ENCODE peak calls at places on chromosomes 3 and 15, in four cellular contexts. J is stimulated activated CD4-positive, alpha-beta T cell treated with anti-CD3 and anti-CD28 coated beads, Interleukin-2, amount 100 ng/mL, for 24 hours; A is NCI-H1105 treated with DMSO at 0.1 percent for 48 hours; R is progenitor cell of endocrine pancreas. M is an unnamed sample.

GRCh38 chr3:41117398-41117870 is 81.9 kb upstream of the CTNNB1 start:
- DNase-seq in A (peak; percentile 15), R (no peak), J (peak; percentile 85), M (no peak)

GRCh38 chr3:59812778-59813558 is 763.1 kb upstream of the CFAP20DC start:
- DNase-seq in J (no peak), R (no peak), A (no peak), M (no peak)

GRCh38 chr3:43343778-43344177 is 57.4 kb downstream of the SNRK start:
- DNase-seq in J (no peak), R (no peak), A (no peak), M (no peak)

GRCh38 chr3:85360742-85361387 is 402.1 kb downstream of the CADM2 start:
- DNase-seq in A (peak; percentile 45), J (peak; percentile 2), R (peak; percentile 35), M (peak; percentile 60)

GRCh38 chr3:161913786-161914389 is 417.3 kb downstream of the OTOL1 start:
- DNase-seq in J (no peak), A (no peak), R (no peak), M (no peak)

GRCh38 chr3:25143356-25143704 is 284.7 kb upstream of the RARB start:
- DNase-seq in R (no peak), J (no peak), A (no peak), M (no peak)

GRCh38 chr15:66287461-66288055 is 5.8 kb upstream of the DIS3L start:
- DNase-seq in R (no peak), J (no peak), A (peak; percentile 82), M (no peak)

GRCh38 chr3:67123914-67124313 is 125.8 kb downstream of the KBTBD8 start:
- DNase-seq in A (no peak), J (no peak), R (no peak), M (no peak)

GRCh38 chr15:48936666-48937065 is 27.1 kb downstream of the SHC4 start:
- DNase-seq in J (no peak), A (no peak), R (no peak), M (no peak)

GRCh38 chr3:53009826-53010539 is 35.9 kb downstream of the SFMBT1 start:
- DNase-seq in J (no peak), R (no peak), A (no peak), M (no peak)

GRCh38 chr15:39504812-39505211 is 76.1 kb upstream of the THBS1 start:
- DNase-seq in R (no peak), J (no peak), A (no peak), M (no peak)

GRCh38 chr3:107963581-107963980 is 127.2 kb downstream of the CD47 start:
- DNase-seq in R (no peak), A (no peak), J (no peak), M (no peak)

GRCh38 chr3:18428036-18428435 is 2.9 kb upstream of the SATB1 start:
- DNase-seq in J (no peak), R (no peak), A (no peak), M (no peak)

GRCh38 chr3:140053011-140053702 is 118.2 kb downstream of the CLSTN2 start:
- DNase-seq in A (no peak), J (no peak), R (no peak), M (peak; percentile 29)

GRCh38 chr3:65894679-65895078 is 144.0 kb downstream of the MAGI1 start:
- DNase-seq in R (no peak), A (no peak), J (no peak), M (no peak)

GRCh38 chr15:100020181-100020580 is 286.9 kb upstream of the LYSMD4 start:
- DNase-seq in J (no peak), R (no peak), A (no peak), M (peak; percentile 19)

GRCh38 chr3:136283627-136284026 is 33.5 kb downstream of the PCCB start:
- DNase-seq in R (no peak), A (no peak), J (no peak), M (no peak)

GRCh38 chr3:126883241-126883640 is 99.7 kb upstream of the PLXNA1 start:
- DNase-seq in A (no peak), R (no peak), J (no peak), M (no peak)

GRCh38 chr3:179410317-179410716 is 41.0 kb downstream of the GNB4 start:
- DNase-seq in A (no peak), J (no peak), R (no peak), M (no peak)

GRCh38 chr3:46922871-46923558 is 45.5 kb downstream of the PTH1R start:
- DNase-seq in R (no peak), J (no peak), A (no peak), M (peak; percentile 2)

GRCh38 chr15:35290301-35290721 is 205.2 kb upstream of the NANOGP8 start:
- DNase-seq in R (no peak), J (no peak), A (peak; percentile 2), M (no peak)

GRCh38 chr3:147267431-147267830 is 138.9 kb downstream of the ZIC4 start:
- DNase-seq in R (no peak), J (no peak), A (no peak), M (no peak)

GRCh38 chr15:33154366-33155166 is 39.9 kb downstream of the FMN1 start:
- DNase-seq in R (no peak), A (no peak), J (no peak), M (no peak)

GRCh38 chr3:70042683-70043082 is 43.1 kb downstream of the SAMMSON start:
- DNase-seq in R (no peak), J (no peak), A (no peak), M (no peak)

GRCh38 chr3:18739098-18739431 is 313.9 kb upstream of the SATB1 start:
- DNase-seq in R (no peak), J (no peak), A (no peak), M (no peak)

GRCh38 chr15:65101418-65101890 is 13.5 kb downstream of the UBAP1L start:
- DNase-seq in J (peak; percentile 70), A (no peak), R (peak; percentile 65), M (peak; percentile 66)

GRCh38 chr3:127749787-127750225 is 72.5 kb downstream of the MGLL start:
- DNase-seq in R (no peak), J (no peak), A (no peak), M (no peak)

GRCh38 chr15:31311735-31312134 is 14.9 kb upstream of the KLF13 start:
- DNase-seq in R (no peak), J (no peak), A (no peak), M (no peak)

GRCh38 chr15:60787737-60788513 is 309.0 kb upstream of the ICE2 start:
- DNase-seq in A (no peak), R (no peak), J (peak; percentile 54), M (no peak)

GRCh38 chr15:66789029-66790025 is 87.3 kb downstream of the SMAD6 start:
- DNase-seq in R (no peak), A (no peak), J (peak; percentile 6), M (no peak)

GRCh38 chr3:98770261-98771039 is 7.3 kb downstream of the ST3GAL6 start:
- DNase-seq in J (no peak), A (no peak), R (no peak), M (no peak)

GRCh38 chr3:127612966-127613365 is 14.8 kb downstream of the MCM2 start:
- DNase-seq in J (no peak), A (no peak), R (no peak), M (no peak)

GRCh38 chr3:122074621-122075265 is 19.6 kb downstream of the CD86 start:
- DNase-seq in A (no peak), R (no peak), J (no peak), M (no peak)

GRCh38 chr15:77784361-77785292 is 151.9 kb upstream of the LINGO1 start:
- DNase-seq in R (no peak), J (peak; percentile 45), A (no peak), M (no peak)

GRCh38 chr15:96052572-96053038 is 277.9 kb upstream of the NR2F2 start:
- DNase-seq in R (peak; percentile 13), J (peak; percentile 2), A (no peak), M (no peak)

GRCh38 chr15:41567870-41568269 is 8.9 kb downstream of the TYRO3 start:
- DNase-seq in R (no peak), A (no peak), J (no peak), M (peak; percentile 56)

GRCh38 chr3:126355777-126356372 is 1.3 kb downstream of the KLF15 start:
- DNase-seq in R (peak; percentile 76), J (peak; percentile 16), A (peak; percentile 73), M (peak; percentile 84)

GRCh38 chr15:78749831-78750230 is 61.4 kb downstream of the ADAMTS7 start:
- DNase-seq in J (no peak), A (no peak), R (no peak), M (peak; percentile 14)

GRCh38 chr15:63940956-63941620 is 105.2 kb downstream of the DAPK2 start:
- DNase-seq in A (no peak), R (no peak), J (no peak), M (no peak)

M was measured in Caco-2.